ENCODE peak calls at places on chromosomes 13 and 19, in six cellular contexts. A, Y, D, P, K and U are unnamed samples.
A peak's percentile ranks its signal among the peaks of the same experiment; 100 is the strongest.

GRCh38 chr19:34224996-34225658 is 29.2 kb upstream of the GARRE1 start:
- DNase-seq in A (no peak), Y (no peak), D (no peak), P (no peak), K (no peak), U (no peak)

GRCh38 chr13:26616126-26616525 is 58.6 kb downstream of the WASF3 start:
- DNase-seq in A (no peak), Y (no peak), D (no peak), P (no peak), K (no peak), U (no peak)

GRCh38 chr13:34108396-34108795 is 290.4 kb downstream of the RFC3 start:
- DNase-seq in A (no peak), Y (no peak), D (no peak), P (no peak), K (no peak), U (no peak)

GRCh38 chr13:80132741-80133601 is 208.0 kb downstream of the SPRY2 start:
- DNase-seq in A (peak; percentile 81), Y (no peak), D (no peak), P (no peak), K (no peak), U (peak; percentile 6)

GRCh38 chr19:48571378-48572162 is 19.6 kb downstream of the SULT2B1 start:
- DNase-seq in A (no peak), Y (no peak), D (no peak), P (no peak), K (no peak), U (no peak)

GRCh38 chr13:111519041-111519440 is 198.6 kb downstream of the TEX29 start:
- DNase-seq in A (no peak), Y (no peak), D (no peak), P (no peak), K (no peak), U (no peak)

GRCh38 chr19:3161453-3161852 is 17.1 kb upstream of the S1PR4 start:
- DNase-seq in A (no peak), Y (no peak), D (no peak), P (no peak), K (no peak), U (no peak)

GRCh38 chr13:68927387-68928026 is 1180.1 kb upstream of the ATXN8OS start:
- DNase-seq in A (no peak), Y (no peak), D (no peak), P (no peak), K (no peak), U (peak; percentile 18)

GRCh38 chr19:52936958-52937334 is 13.7 kb upstream of the ZNF888 start:
- DNase-seq in A (no peak), Y (no peak), D (no peak), P (no peak), K (no peak), U (no peak)

GRCh38 chr19:45767410-45767880 is 1.6 kb downstream of the SIX5 start:
- DNase-seq in A (peak; percentile 30), Y (peak; percentile 93), D (no peak), P (no peak), K (no peak), U (peak; percentile 59)

GRCh38 chr13:111319521-111319920 is 921 bp upstream of the TEX29 start:
- DNase-seq in A (no peak), Y (peak; percentile 30), D (no peak), P (no peak), K (no peak), U (no peak)

GRCh38 chr13:50511877-50512332 is 331.6 kb downstream of the DLEU7 start:
- DNase-seq in A (no peak), Y (no peak), D (no peak), P (no peak), K (peak; percentile 49), U (no peak)

GRCh38 chr19:57171551-57172081 is 4.3 kb upstream of the DUXA start:
- DNase-seq in A (no peak), Y (peak; percentile 84), D (no peak), P (peak; percentile 4), K (peak; percentile 36), U (no peak)

GRCh38 chr13:45393941-45394570 is 24.1 kb downstream of the SLC25A30 start:
- DNase-seq in A (peak; percentile 28), Y (no peak), D (no peak), P (peak; percentile 22), K (peak; percentile 22), U (peak; percentile 56)

GRCh38 chr19:49499030-49499670 is 2.9 kb downstream of the RPS11 start:
- DNase-seq in A (no peak), Y (no peak), D (no peak), P (peak; percentile 44), K (no peak), U (no peak)

GRCh38 chr13:37615271-37615670 is 16.7 kb upstream of the POSTN start:
- DNase-seq in A (no peak), Y (no peak), D (no peak), P (no peak), K (no peak), U (no peak)

GRCh38 chr19:10478903-10479384 is 24.2 kb downstream of the KEAP1 start:
- DNase-seq in A (peak; percentile 44), Y (peak; percentile 96), D (peak; percentile 75), P (peak; percentile 88), K (peak; percentile 73), U (peak; percentile 72)

GRCh38 chr13:19596960-19597361 is 35.6 kb upstream of the TPTE2 start:
- DNase-seq in A (peak; percentile 75), Y (no peak), D (no peak), P (no peak), K (no peak), U (no peak)

GRCh38 chr19:54172764-54173699 is at the start of gene TMC4:
- DNase-seq in A (no peak), Y (no peak), D (no peak), P (no peak), K (no peak), U (peak; percentile 97)

GRCh38 chr13:100356889-100357288 is 231.7 kb downstream of the GGACT start:
- DNase-seq in A (no peak), Y (no peak), D (no peak), P (no peak), K (no peak), U (no peak)

GRCh38 chr19:28136796-28137195 is 1076.2 kb downstream of the UQCRFS1 start:
- DNase-seq in A (no peak), Y (no peak), D (no peak), P (no peak), K (no peak), U (no peak)